ENCODE peak calls at places on chromosomes 3 and 15, in seven cellular contexts. K is astrocyte, L is neural progenitor cell, I is esophagus squamous epithelium, S is stomach, D is body of pancreas, Y is hepatocyte. M is an unnamed sample.
A peak's percentile ranks its signal among the peaks of the same experiment; 100 is the strongest.

GRCh38 chr3:152243301-152243711 is 25.4 kb upstream of the MBNL1 start:
- DNase-seq in I (no peak), Y (no peak), S (no peak), D (no peak), K (no peak), L (no peak), M (no peak)

GRCh38 chr15:63506537-63507035 is 2.2 kb downstream of the USP3 start:
- DNase-seq in L (no peak), I (no peak), S (no peak), D (no peak), K (peak; percentile 19), Y (no peak), M (no peak)

GRCh38 chr3:25782938-25783660 is at the start of gene NGLY1:
- DNase-seq in Y (peak; percentile 93), K (peak; percentile 59), D (peak; percentile 88), S (peak; percentile 89), I (peak; percentile 52), L (peak; percentile 94), M (peak; percentile 94)

GRCh38 chr3:179321585-179322322 is 1.1 kb upstream of the ZNF639 start:
- DNase-seq in I (no peak), Y (peak; percentile 49), L (peak; percentile 42), K (no peak), D (peak; percentile 18), S (no peak), M (peak; percentile 68)

GRCh38 chr15:78502641-78503040 is 4.7 kb upstream of the HYKK start:
- DNase-seq in I (no peak), L (no peak), Y (no peak), K (no peak), S (no peak), D (no peak), M (no peak)

GRCh38 chr3:23698652-23699313 is 107.0 kb upstream of the UBE2E1 start:
- DNase-seq in D (no peak), I (no peak), L (no peak), S (no peak), Y (no peak), K (no peak), M (no peak)

GRCh38 chr15:74523982-74524381 is 17.0 kb upstream of the ARID3B start:
- DNase-seq in I (no peak), S (no peak), D (no peak), Y (peak; percentile 44), K (no peak), L (no peak), M (no peak)

GRCh38 chr3:197546307-197547085 is 9.3 kb downstream of the BDH1 start:
- DNase-seq in D (no peak), Y (no peak), K (no peak), L (no peak), S (no peak), I (no peak), M (no peak)

GRCh38 chr3:160720123-160720746 is 35.8 kb upstream of the PPM1L start:
- DNase-seq in S (no peak), Y (no peak), D (peak; percentile 10), L (peak; percentile 24), I (no peak), K (no peak), M (peak; percentile 65)

GRCh38 chr15:42632100-42632675 is 56.8 kb downstream of the STARD9 start:
- DNase-seq in I (no peak), K (no peak), L (no peak), D (no peak), Y (no peak), S (no peak), M (no peak)

GRCh38 chr15:100775581-100776185 is 103.9 kb upstream of the ALDH1A3 start:
- DNase-seq in L (no peak), I (no peak), K (no peak), Y (no peak), S (no peak), D (no peak), M (no peak)

GRCh38 chr3:59699648-59700320 is 650.0 kb upstream of the CFAP20DC start:
- DNase-seq in D (no peak), K (no peak), S (no peak), I (no peak), Y (no peak), L (no peak), M (no peak)

GRCh38 chr3:90145094-90145810 is 1037.8 kb downstream of the EPHA3 start:
- DNase-seq in Y (no peak), K (no peak), L (no peak), S (no peak), I (no peak), D (no peak), M (no peak)

GRCh38 chr3:129016366-129016724 is 15.2 kb downstream of the EFCC1 start:
- DNase-seq in K (no peak), S (peak; percentile 63), Y (peak; percentile 44), D (no peak), L (no peak), I (no peak), M (no peak)

GRCh38 chr3:156605686-156606605 is 51.0 kb upstream of the SSR3 start:
- DNase-seq in D (peak; percentile 31), I (no peak), S (peak; percentile 31), L (peak; percentile 77), K (peak; percentile 91), Y (peak; percentile 74), M (peak; percentile 86)

GRCh38 chr3:41933154-41933676 is 28.7 kb downstream of the ULK4 start:
- DNase-seq in D (no peak), Y (no peak), L (no peak), K (peak; percentile 66), S (no peak), I (no peak), M (no peak)

GRCh38 chr15:36407647-36408046 is 171.8 kb upstream of the CDIN1 start:
- DNase-seq in L (no peak), Y (no peak), I (no peak), D (no peak), K (peak; percentile 74), S (no peak), M (no peak)

GRCh38 chr3:123383101-123384053 is 65.5 kb downstream of the ADCY5 start:
- DNase-seq in D (no peak), S (no peak), I (no peak), Y (no peak), L (peak; percentile 58), K (peak; percentile 82), M (peak; percentile 78)

GRCh38 chr3:33577588-33577987 is 137.4 kb upstream of the UBP1 start:
- DNase-seq in Y (no peak), D (no peak), L (peak; percentile 72), S (no peak), I (no peak), K (no peak), M (no peak)

GRCh38 chr15:60758961-60759729 is 280.2 kb upstream of the ICE2 start:
- DNase-seq in L (no peak), D (no peak), S (no peak), I (no peak), Y (no peak), K (peak; percentile 95), M (no peak)

GRCh38 chr3:52211268-52211891 is 13.4 kb downstream of the ALAS1 start:
- DNase-seq in I (no peak), D (no peak), Y (no peak), S (no peak), K (no peak), L (no peak), M (no peak)

GRCh38 chr3:64143399-64144130 is 81.7 kb downstream of the PRICKLE2 start:
- DNase-seq in I (no peak), S (no peak), D (no peak), L (no peak), K (peak; percentile 85), Y (no peak), M (peak; percentile 7)

GRCh38 chr3:184570501-184570900 is 8.9 kb downstream of the EPHB3 start:
- DNase-seq in Y (no peak), K (no peak), L (peak; percentile 92), I (no peak), D (no peak), S (no peak), M (peak; percentile 82)

GRCh38 chr3:197268319-197268718 is 30.1 kb downstream of the DLG1 start:
- DNase-seq in L (no peak), S (no peak), D (no peak), I (no peak), Y (no peak), K (no peak), M (no peak)

GRCh38 chr15:69855172-69855562 is 242.6 kb downstream of the TLE3 start:
- DNase-seq in S (no peak), Y (no peak), I (no peak), K (no peak), L (no peak), D (no peak), M (no peak)
- H3K4me3 ChIP-seq in S (no peak overlapping the region), Y (no peak overlapping the region), I (no peak overlapping the region), K (peak overlapping the region; percentile 8), L (no peak overlapping the region), D (no peak overlapping the region), M (no peak overlapping the region)

DNA sequence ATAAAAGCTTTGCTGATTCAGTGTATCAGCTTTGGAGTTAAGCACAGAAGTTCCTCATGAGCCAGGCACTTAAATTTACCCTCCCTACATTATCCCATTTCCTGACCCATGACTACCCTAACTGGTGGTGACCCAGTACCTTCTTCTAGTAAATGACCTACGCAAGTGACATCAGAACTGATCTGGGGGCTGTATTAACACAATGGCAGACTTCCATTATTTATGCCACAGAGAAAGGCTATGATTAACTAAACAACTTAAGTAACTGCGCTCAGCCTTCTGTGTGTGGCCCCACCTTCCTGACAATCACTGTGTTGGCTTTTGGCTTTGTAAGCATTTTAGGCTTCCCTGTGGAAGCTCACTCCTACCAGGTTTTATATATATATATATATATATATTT is 1.9 kb downstream of the MB21D2 start:
- DNase-seq in I (no peak), K (peak; percentile 39), Y (no peak), D (no peak), L (peak; percentile 16), S (no peak), M (no peak)
- H3K27ac ChIP-seq in I (no peak overlapping the region), K (no peak overlapping the region), Y (peak overlapping the region; percentile 99), D (no peak overlapping the region), L (no peak overlapping the region), S (no peak overlapping the region), M (no peak overlapping the region)

DNA sequence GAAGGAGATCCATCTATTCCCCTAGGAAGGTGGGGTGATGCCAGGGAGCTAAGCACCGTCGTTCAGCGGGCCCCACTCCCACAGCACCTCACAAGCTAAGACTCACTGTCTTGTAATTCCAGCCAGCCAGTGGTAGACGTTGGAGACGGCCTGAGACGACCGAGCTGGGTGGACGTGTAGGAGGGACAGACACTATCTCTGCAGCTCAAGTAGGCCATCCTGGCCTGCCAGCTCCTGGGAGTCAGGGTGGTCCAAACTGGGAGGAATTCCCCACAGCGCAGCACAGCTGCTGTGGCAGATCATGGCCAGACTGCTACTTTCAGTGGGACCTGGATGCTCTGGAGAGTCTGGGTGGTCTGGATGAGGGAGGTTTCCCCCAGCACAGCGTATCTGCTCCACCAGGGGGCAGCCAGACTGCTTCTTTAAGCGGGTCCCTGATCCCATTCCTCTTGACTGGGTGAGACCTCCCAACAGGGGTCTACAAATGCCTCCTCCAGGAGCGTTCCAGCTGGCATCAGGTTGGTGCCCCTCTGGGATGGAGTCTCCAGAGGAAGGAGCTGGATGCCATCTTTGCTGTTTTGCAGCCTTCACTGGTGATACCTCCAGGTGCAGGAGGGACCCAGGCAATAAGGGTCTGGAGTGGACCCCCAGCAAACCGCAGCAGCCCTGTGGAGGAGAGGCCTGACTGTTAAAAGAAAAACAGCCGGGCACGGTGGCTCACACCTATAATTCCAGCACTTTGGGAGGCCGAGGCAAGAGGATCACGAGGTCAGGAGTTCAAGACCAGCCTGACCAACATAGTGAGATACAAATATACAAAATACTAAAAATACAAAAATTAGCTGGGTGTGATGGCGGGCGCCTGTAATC is 27.6 kb downstream of the GNB5 start:
- DNase-seq in Y (no peak), S (no peak), D (no peak), L (peak; percentile 77), I (no peak), K (no peak), M (peak; percentile 89)
- TF ChIP-seq CTCF in Y (no peak), S (no peak), D (no peak), L (peak; percentile 55), I (no peak), K (no peak), M (peak; percentile 83)

GRCh38 chr3:32077260-32078084 is 28.9 kb upstream of the GPD1L start:
- DNase-seq in D (no peak), L (no peak), S (no peak), Y (no peak), K (no peak), I (no peak), M (no peak)
- H3K4me3 ChIP-seq in D (no peak overlapping the region), L (no peak overlapping the region), S (no peak overlapping the region), Y (no peak overlapping the region), K (no peak overlapping the region), I (no peak overlapping the region), M (no peak overlapping the region)

M was measured in endodermal cell.